ENCODE peak calls at places on chromosomes 16 and 17, in ten cellular contexts. Z, J, O, G, X, N, Q, E, R and I are unnamed samples.

GRCh38 chr16:16828913-16829398 is 450.0 kb downstream of the NPIPA7 start:
- DNase-seq in R (no peak), J (no peak), X (no peak), N (no peak), Q (no peak), E (no peak), G (no peak), O (no peak), Z (no peak), I (no peak)

GRCh38 chr17:62724398-62725146 is 83.5 kb downstream of the MARCHF10 start:
- DNase-seq in R (peak), Q (peak), J (no peak), Z (no peak), X (peak), G (no peak), O (peak), E (peak), N (no peak), I (no peak)

GRCh38 chr16:88936008-88936912 is 40.7 kb downstream of the CBFA2T3 start:
- DNase-seq in Q (peak), E (peak), N (peak), O (no peak), Z (peak), J (peak), R (no peak), X (no peak), G (no peak), I (no peak)

GRCh38 chr16:89990799-89991198 is 28.5 kb downstream of the DBNDD1 start:
- DNase-seq in J (no peak), O (no peak), E (no peak), G (no peak), Z (no peak), X (no peak), R (no peak), Q (no peak), N (no peak), I (no peak)

GRCh38 chr16:64092284-64092683 is 1029.6 kb downstream of the CDH11 start:
- DNase-seq in O (no peak), E (no peak), J (no peak), X (no peak), N (no peak), Z (no peak), Q (no peak), R (no peak), G (no peak), I (no peak)

GRCh38 chr16:72530434-72530833 is 358.5 kb upstream of the PMFBP1 start:
- DNase-seq in O (no peak), R (no peak), N (no peak), Z (no peak), J (no peak), X (no peak), E (no peak), G (no peak), Q (no peak), I (no peak)

GRCh38 chr16:82582971-82583370 is 43.8 kb upstream of the CDH13 start:
- DNase-seq in Q (no peak), G (no peak), Z (no peak), O (no peak), J (no peak), R (no peak), X (no peak), N (no peak), E (no peak), I (no peak)

GRCh38 chr16:83159049-83159448 is 532.3 kb downstream of the CDH13 start:
- DNase-seq in G (no peak), X (no peak), R (no peak), N (no peak), Q (no peak), J (no peak), O (no peak), E (no peak), Z (no peak), I (no peak)

GRCh38 chr16:89391-90302 is 11.6 kb downstream of the MPG start:
- DNase-seq in Z (no peak), E (no peak), X (no peak), J (no peak), N (peak), Q (no peak), R (no peak), O (no peak), G (no peak), I (no peak)